ENCODE peak calls at places on chromosomes 11 and 22, in eight cellular contexts. M is GM23338, S is GM23248, P is PC-3, T is SK-N-SH, N is Karpas-422, E is OCI-LY7, U is HCT116. R is an unnamed sample. For H3K9me2, the result is how much of the 10 kb centered on the place peaks cover.

GRCh38 chr11:3146612-3147256 is 18.4 kb downstream of the OSBPL5 start:
- DNase-seq in N (no peak), T (peak), S (peak), E (no peak), M (no peak), U (no peak), P (no peak), R (no peak)

GRCh38 chr11:65502274-65502851 is 3.5 kb downstream of the MALAT1 start:
- DNase-seq in P (no peak), M (no peak), S (peak), U (no peak), T (no peak), N (peak), E (no peak), R (no peak)

GRCh38 chr11:46121328-46121723 is at the start of gene PHF21A:
- DNase-seq in T (peak), P (peak), E (peak), N (peak), U (peak), S (peak), M (peak), R (peak)

GRCh38 chr11:31958086-31958735 is 132.7 kb upstream of the RCN1 start:
- DNase-seq in N (peak), S (peak), P (peak), T (peak), M (peak), U (peak), E (peak), R (peak)

GRCh38 chr22:26461188-26461810 is 22.3 kb downstream of the HPS4 start:
- DNase-seq in E (peak), P (peak), S (peak), N (peak), T (peak), U (peak), M (peak), R (peak)

GRCh38 chr22:17091851-17092250 is 7.1 kb downstream of the IL17RA start:
- DNase-seq in S (no peak), E (no peak), N (no peak), M (peak), T (no peak), P (no peak), U (no peak), R (no peak)

GRCh38 chr11:34034053-34034452 is 17.5 kb upstream of the CAPRIN1 start:
- DNase-seq in E (no peak), P (peak), T (no peak), M (no peak), N (no peak), S (no peak), U (no peak), R (no peak)

GRCh38 chr22:42799462-42800405 is 57.3 kb downstream of the ARFGAP3 start:
- DNase-seq in T (no peak), M (peak), U (no peak), S (peak), N (no peak), P (no peak), E (peak), R (no peak)

GRCh38 chr22:46148885-46149492 is 1.3 kb upstream of the PPARA start:
- DNase-seq in T (no peak), N (no peak), E (no peak), M (no peak), U (no peak), S (no peak), P (no peak), R (no peak)

GRCh38 chr11:122748968-122749687 is 89.2 kb upstream of the CRTAM start:
- DNase-seq in P (peak), E (peak), S (peak), U (no peak), N (peak), M (no peak), T (no peak), R (no peak)

GRCh38 chr11:116832350-116833290 is 2.9 kb downstream of the APOC3 start:
- DNase-seq in M (no peak), P (peak), S (no peak), U (no peak), T (no peak), N (no peak), E (peak), R (no peak)

GRCh38 chr11:11430431-11430830 is 77.4 kb upstream of the CSNK2A3 start:
- DNase-seq in N (no peak), S (no peak), M (no peak), U (no peak), T (no peak), E (no peak), P (no peak), R (no peak)

GRCh38 chr11:9264381-9265210 is 554 bp downstream of the DENND5A start:
- DNase-seq in T (peak), E (no peak), N (peak), S (peak), M (peak), P (peak), U (no peak), R (peak)

GRCh38 chr11:97461044-97461880 is 1071.4 kb downstream of the JRKL start:
- DNase-seq in P (no peak), T (no peak), M (no peak), N (no peak), E (no peak), S (no peak), U (no peak), R (no peak)

GRCh38 chr11:45087301-45087700 is 59.1 kb upstream of the PRDM11 start:
- DNase-seq in N (no peak), S (peak), M (no peak), T (no peak), E (peak), P (no peak), U (no peak), R (no peak)

GRCh38 chr11:16133867-16134266 is 222.5 kb downstream of the SOX6 start:
- DNase-seq in S (peak), U (no peak), T (no peak), N (no peak), M (no peak), P (no peak), E (no peak), R (no peak)

GRCh38 chr11:69958308-69958707 is 119.8 kb upstream of the ANO1 start:
- DNase-seq in M (no peak), N (no peak), T (no peak), P (peak), E (no peak), S (no peak), U (no peak), R (peak)

GRCh38 chr22:46021577-46021976 is 44.6 kb upstream of the WNT7B start:
- DNase-seq in T (no peak), P (no peak), N (no peak), S (no peak), U (no peak), E (no peak), M (no peak), R (no peak)

GRCh38 chr22:47333625-47334024 is 571.2 kb downstream of the TBC1D22A start:
- DNase-seq in U (peak), P (peak), S (peak), E (no peak), T (no peak), N (no peak), M (no peak), R (no peak)

GRCh38 chr11:65417221-65417701 is 5.3 kb upstream of the NEAT1 start:
- DNase-seq in P (no peak), E (peak), N (peak), T (no peak), M (no peak), S (peak), U (no peak), R (no peak)

DNA sequence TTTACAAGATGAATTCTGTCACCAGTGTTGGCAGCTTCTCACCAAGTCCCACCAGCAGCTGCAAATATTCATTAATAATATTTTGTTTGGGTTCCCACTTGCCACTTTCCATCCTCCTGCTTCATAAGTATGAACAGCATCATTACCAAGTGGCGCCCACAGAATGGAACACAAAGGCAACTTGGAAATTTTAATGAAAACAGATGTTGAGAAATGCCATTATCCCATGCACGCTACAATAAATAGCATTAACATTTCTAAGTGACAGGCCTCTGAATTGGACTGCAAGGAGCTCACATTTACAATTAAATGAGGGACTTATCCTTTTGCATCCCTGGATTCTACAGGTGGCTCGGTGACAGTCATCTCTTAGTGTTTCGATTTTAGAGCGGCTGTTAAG is 170.4 kb downstream of the KIRREL3 start:
- DNase-seq in U (no peak), N (no peak), E (no peak), M (no peak), P (no peak), S (peak), T (no peak), R (no peak)
- H3K9me2 ChIP-seq in U (under half), N (under half), E (under half), M (under half), P (under half), S (under half), T (under half), R (under half)

DNA sequence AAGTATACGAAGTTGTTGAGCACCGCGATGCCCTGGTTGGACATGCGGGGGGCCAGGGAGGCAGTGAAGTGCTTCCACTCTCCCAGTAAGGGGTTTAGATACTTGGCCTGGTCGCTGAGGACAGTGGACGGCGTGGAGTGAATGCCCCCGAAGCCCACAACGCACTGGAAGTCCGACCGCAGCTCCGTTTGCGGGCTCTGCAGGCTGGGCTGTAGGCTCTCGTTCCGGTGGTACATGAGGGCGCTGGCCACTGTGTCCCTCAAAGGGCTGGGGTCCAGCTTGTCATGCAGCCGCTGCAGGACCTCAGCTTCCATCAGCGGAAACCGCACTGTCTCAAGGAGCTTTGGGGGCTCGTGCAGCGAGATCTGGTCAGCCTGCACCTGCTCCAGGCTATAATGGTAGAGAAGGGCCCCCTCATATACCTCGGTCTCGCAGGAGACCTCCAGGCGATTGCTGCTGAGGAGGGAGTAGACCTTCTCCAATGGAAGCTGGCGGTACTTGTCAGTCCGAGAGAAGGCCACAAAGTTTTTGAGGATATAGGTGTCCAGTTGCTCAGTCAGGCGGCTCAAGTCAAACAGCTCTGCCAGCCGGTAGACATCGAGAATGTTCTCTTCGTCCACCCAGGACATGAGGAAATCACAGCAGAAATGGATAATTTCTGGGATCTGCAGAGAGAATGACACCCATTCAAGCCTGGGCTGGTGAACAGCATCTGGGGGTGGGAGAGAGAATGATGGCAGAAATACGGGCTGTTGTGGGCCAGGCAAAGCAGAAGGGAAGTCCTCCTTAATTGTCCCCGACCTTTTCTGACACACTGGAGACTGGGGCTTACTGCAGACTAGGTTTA is 27.5 kb upstream of the SCARF2 start:
- DNase-seq in E (no peak), P (no peak), M (no peak), U (no peak), S (no peak), T (no peak), N (no peak), R (no peak)
- H3K4me3 ChIP-seq in E (no peak), P (no peak), M (no peak), U (no peak), S (no peak), T (no peak), N (no peak), R (no peak)

GRCh38 chr11:474914-475506 is 24.9 kb downstream of the PTDSS2 start:
- DNase-seq in N (no peak), P (no peak), T (no peak), S (no peak), M (no peak), U (no peak), E (no peak), R (no peak)

GRCh38 chr11:475941-476340 is 25.9 kb downstream of the PTDSS2 start:
- DNase-seq in U (no peak), T (no peak), P (no peak), S (no peak), E (no peak), M (no peak), N (no peak), R (no peak)

GRCh38 chr11:476416-476815 is 26.3 kb downstream of the PTDSS2 start:
- DNase-seq in M (no peak), S (no peak), E (no peak), N (no peak), U (no peak), P (no peak), T (no peak), R (no peak)

GRCh38 chr11:479311-479710 is 27.7 kb downstream of the RNH1 start:
- DNase-seq in T (no peak), U (no peak), P (no peak), E (no peak), N (no peak), S (no peak), M (no peak), R (no peak)

DNA sequence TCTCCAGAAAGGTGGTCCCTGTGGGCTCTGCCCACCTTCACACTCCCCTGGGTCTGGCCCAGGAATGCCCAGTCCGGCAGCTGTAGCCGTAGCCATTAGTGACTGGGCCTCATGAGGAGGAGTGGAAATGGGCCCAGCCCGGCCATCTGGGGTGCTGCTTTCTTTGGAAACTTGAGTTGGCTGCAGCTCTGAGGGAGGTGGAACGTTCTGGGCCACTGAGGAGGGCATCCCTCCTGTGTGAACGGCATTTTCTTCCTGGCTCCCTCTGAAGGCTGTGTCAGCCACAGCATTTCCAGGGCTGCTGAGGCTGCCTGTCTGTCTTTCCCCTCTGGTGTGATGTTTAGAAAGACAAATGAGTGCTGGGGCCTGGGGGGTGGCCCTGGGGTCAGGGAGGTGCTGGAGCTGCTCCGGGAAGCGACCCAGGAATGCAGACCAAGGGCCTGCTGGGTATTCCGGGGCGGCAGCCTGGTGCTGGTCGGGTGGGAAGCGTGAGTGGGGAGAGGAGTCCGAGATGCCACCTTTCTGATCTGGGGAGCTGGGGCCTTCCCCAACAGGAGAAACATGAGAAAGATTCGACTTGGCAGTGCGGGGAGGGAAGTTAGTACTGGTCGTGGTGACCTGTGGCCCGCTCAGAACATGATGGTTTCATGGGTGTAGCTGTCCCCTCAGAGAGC is 27.1 kb downstream of the PTDSS2 start:
- DNase-seq in P (no peak), E (no peak), N (no peak), S (no peak), T (peak), U (no peak), M (no peak), R (no peak)
- H3K9me2 ChIP-seq in P (under half), E (under half), N (under half), S (under half), T (under half), U (under half), M (under half), R (under half)

GRCh38 chr11:57498540-57498939 is 17.0 kb downstream of the SLC43A1 start:
- DNase-seq in N (no peak), S (no peak), E (no peak), U (no peak), P (no peak), T (no peak), M (no peak), R (no peak)
- H3K4me3 ChIP-seq in N (no peak), S (no peak), E (no peak), U (no peak), P (no peak), T (no peak), M (no peak), R (no peak)

DNA sequence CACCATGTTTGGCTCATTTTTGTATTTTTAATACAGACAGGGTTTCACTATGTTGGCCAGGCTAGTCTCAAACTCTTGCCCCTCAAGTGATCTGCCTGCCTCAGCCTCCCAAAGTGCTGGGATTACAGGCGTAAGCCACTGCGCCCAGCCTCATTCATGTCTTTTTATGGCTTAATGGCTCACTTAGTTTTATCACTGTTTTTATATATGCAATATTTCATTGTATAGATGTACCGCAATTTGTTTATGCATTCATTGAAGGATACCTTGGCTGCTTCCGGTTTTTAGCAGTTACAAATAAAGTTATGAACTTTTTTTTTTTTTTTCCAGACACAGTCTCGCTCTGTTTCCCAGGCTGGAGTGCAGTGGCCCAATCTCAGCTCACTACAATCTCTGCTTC is 5.5 kb upstream of the TCN2 start:
- DNase-seq in T (no peak), S (no peak), P (no peak), U (no peak), E (no peak), M (no peak), N (no peak), R (no peak)
- H3K9me2 ChIP-seq in T (under half), S (under half), P (under half), U (under half), E (under half), M (under half), N (under half), R (under half)

GRCh38 chr11:115612331-115612730 is 108.1 kb upstream of the CADM1 start:
- DNase-seq in M (peak), U (no peak), P (no peak), S (peak), T (no peak), N (no peak), E (no peak), R (no peak)
- H3K4me3 ChIP-seq in M (no peak), U (no peak), P (no peak), S (no peak), T (no peak), N (no peak), E (no peak), R (no peak)

GRCh38 chr11:72413914-72414628 is 20.3 kb downstream of the CLPB start:
- DNase-seq in N (peak), E (peak), U (peak), P (peak), M (peak), S (peak), T (peak), R (peak)
- H3K9me2 ChIP-seq in N (under half), E (under half), U (under half), P (under half), M (under half), S (under half), T (under half), R (under half)